ENCODE peak calls at places on chromosomes 7 and 10, in five cellular contexts. One of them, this sample, is unnamed. For H3K36me3, the result is how much of the 10 kb centered on the place peaks cover.

GRCh38 chr10:88999629-89000028 is 9.0 kb downstream of the FAS start:
- DNase-seq in aorta: no peak
- DNase-seq in bronchial epithelial cell: peak
- DNase-seq in esophagus squamous epithelium: no peak
- DNase-seq in GM23338: no peak
- DNase-seq in this sample: no peak

GRCh38 chr10:91712315-91712714 is 79.4 kb upstream of the PPP1R3C start:
- DNase-seq in aorta: no peak
- DNase-seq in bronchial epithelial cell: no peak
- DNase-seq in esophagus squamous epithelium: no peak
- DNase-seq in GM23338: no peak
- DNase-seq in this sample: no peak

GRCh38 chr10:116849271-116850057 is at the start of gene ENO4:
- DNase-seq in aorta: peak
- DNase-seq in bronchial epithelial cell: peak
- DNase-seq in esophagus squamous epithelium: no peak
- DNase-seq in GM23338: peak
- DNase-seq in this sample: no peak

GRCh38 chr10:97119058-97119832 is 66.5 kb downstream of the SLIT1 start:
- DNase-seq in aorta: no peak
- DNase-seq in bronchial epithelial cell: no peak
- DNase-seq in esophagus squamous epithelium: no peak
- DNase-seq in GM23338: no peak
- DNase-seq in this sample: no peak

GRCh38 chr7:55063633-55064032 is 44.8 kb downstream of the EGFR start:
- DNase-seq in aorta: no peak
- DNase-seq in bronchial epithelial cell: peak
- DNase-seq in esophagus squamous epithelium: no peak
- DNase-seq in GM23338: no peak
- DNase-seq in this sample: peak

GRCh38 chr10:70605153-70605552 is 2.6 kb upstream of the PRF1 start:
- DNase-seq in aorta: no peak
- DNase-seq in bronchial epithelial cell: peak
- DNase-seq in esophagus squamous epithelium: no peak
- DNase-seq in GM23338: no peak
- DNase-seq in this sample: no peak

GRCh38 chr7:22433710-22434460 is 66.1 kb downstream of the STEAP1B start:
- DNase-seq in aorta: no peak
- DNase-seq in bronchial epithelial cell: peak
- DNase-seq in esophagus squamous epithelium: no peak
- DNase-seq in GM23338: peak
- DNase-seq in this sample: peak

GRCh38 chr10:16186564-16186963 is 250.2 kb upstream of the PTER start:
- DNase-seq in aorta: no peak
- DNase-seq in bronchial epithelial cell: no peak
- DNase-seq in esophagus squamous epithelium: no peak
- DNase-seq in GM23338: peak
- DNase-seq in this sample: no peak

GRCh38 chr10:72328045-72328828 is 26.5 kb downstream of the DNAJB12 start:
- DNase-seq in aorta: peak
- DNase-seq in bronchial epithelial cell: peak
- DNase-seq in esophagus squamous epithelium: no peak
- DNase-seq in GM23338: peak
- DNase-seq in this sample: peak

GRCh38 chr7:1961776-1962276 is 270.9 kb downstream of the MAD1L1 start:
- DNase-seq in aorta: no peak
- DNase-seq in bronchial epithelial cell: peak
- DNase-seq in esophagus squamous epithelium: no peak
- DNase-seq in GM23338: no peak
- DNase-seq in this sample: peak

GRCh38 chr7:921071-921461 is 33.4 kb downstream of the ADAP1 start:
- DNase-seq in aorta: peak
- DNase-seq in bronchial epithelial cell: no peak
- DNase-seq in esophagus squamous epithelium: no peak
- DNase-seq in GM23338: no peak
- DNase-seq in this sample: no peak

GRCh38 chr10:30114871-30115270 is 55.5 kb upstream of the JCAD start:
- DNase-seq in aorta: no peak
- DNase-seq in bronchial epithelial cell: peak
- DNase-seq in esophagus squamous epithelium: no peak
- DNase-seq in GM23338: peak
- DNase-seq in this sample: no peak

GRCh38 chr10:97463363-97464132 is 17.6 kb downstream of the ZDHHC16 start:
- DNase-seq in aorta: no peak
- DNase-seq in bronchial epithelial cell: peak
- DNase-seq in esophagus squamous epithelium: no peak
- DNase-seq in GM23338: peak
- DNase-seq in this sample: peak

GRCh38 chr10:120381924-120382323 is 75.1 kb upstream of the PLPP4 start:
- DNase-seq in aorta: no peak
- DNase-seq in bronchial epithelial cell: no peak
- DNase-seq in esophagus squamous epithelium: no peak
- DNase-seq in GM23338: no peak
- DNase-seq in this sample: no peak

GRCh38 chr7:35906191-35906908 is 105.5 kb downstream of the SEPTIN7 start:
- DNase-seq in aorta: no peak
- DNase-seq in bronchial epithelial cell: peak
- DNase-seq in esophagus squamous epithelium: no peak
- DNase-seq in GM23338: peak
- DNase-seq in this sample: peak

GRCh38 chr7:74606101-74606908 is 51.2 kb upstream of the GTF2I start:
- DNase-seq in aorta: peak
- DNase-seq in bronchial epithelial cell: no peak
- DNase-seq in esophagus squamous epithelium: no peak
- DNase-seq in GM23338: peak
- DNase-seq in this sample: no peak

GRCh38 chr10:34906021-34906965 is 91.2 kb upstream of the PARD3 start:
- DNase-seq in aorta: peak
- DNase-seq in bronchial epithelial cell: peak
- DNase-seq in esophagus squamous epithelium: no peak
- DNase-seq in GM23338: peak
- DNase-seq in this sample: peak

GRCh38 chr7:12686234-12686893 is 1.1 kb upstream of the ARL4A start:
- DNase-seq in aorta: peak
- DNase-seq in bronchial epithelial cell: peak
- DNase-seq in esophagus squamous epithelium: peak
- DNase-seq in GM23338: peak
- DNase-seq in this sample: peak

GRCh38 chr10:7260412-7260900 is 150.4 kb downstream of the SFMBT2 start:
- DNase-seq in aorta: peak
- DNase-seq in bronchial epithelial cell: peak
- DNase-seq in esophagus squamous epithelium: peak
- DNase-seq in GM23338: peak
- DNase-seq in this sample: peak

GRCh38 chr7:47581821-47582747 is at the start of gene TNS3:
- DNase-seq in aorta: peak
- DNase-seq in bronchial epithelial cell: no peak
- DNase-seq in esophagus squamous epithelium: no peak
- DNase-seq in GM23338: peak
- DNase-seq in this sample: peak

GRCh38 chr7:12291870-12292269 is 80.8 kb downstream of the TMEM106B start:
- DNase-seq in aorta: no peak
- DNase-seq in bronchial epithelial cell: no peak
- DNase-seq in esophagus squamous epithelium: no peak
- DNase-seq in GM23338: no peak
- DNase-seq in this sample: peak

GRCh38 chr7:143300959-143301617 is 12.9 kb downstream of the CASP2 start:
- DNase-seq in aorta: no peak
- DNase-seq in bronchial epithelial cell: peak
- DNase-seq in esophagus squamous epithelium: no peak
- DNase-seq in GM23338: no peak
- DNase-seq in this sample: no peak

GRCh38 chr7:143304938-143305337 is 11.0 kb upstream of the CLCN1 start:
- DNase-seq in aorta: no peak
- DNase-seq in bronchial epithelial cell: no peak
- DNase-seq in esophagus squamous epithelium: no peak
- DNase-seq in GM23338: no peak
- DNase-seq in this sample: no peak

GRCh38 chr7:143299840-143300239 is 11.7 kb downstream of the CASP2 start:
- DNase-seq in aorta: no peak
- DNase-seq in bronchial epithelial cell: no peak
- DNase-seq in esophagus squamous epithelium: no peak
- DNase-seq in GM23338: peak
- DNase-seq in this sample: peak

GRCh38 chr7:143305423-143306070 is 10.4 kb upstream of the CLCN1 start:
- DNase-seq in aorta: peak
- DNase-seq in bronchial epithelial cell: peak
- DNase-seq in esophagus squamous epithelium: no peak
- DNase-seq in GM23338: peak
- DNase-seq in this sample: peak

DNA sequence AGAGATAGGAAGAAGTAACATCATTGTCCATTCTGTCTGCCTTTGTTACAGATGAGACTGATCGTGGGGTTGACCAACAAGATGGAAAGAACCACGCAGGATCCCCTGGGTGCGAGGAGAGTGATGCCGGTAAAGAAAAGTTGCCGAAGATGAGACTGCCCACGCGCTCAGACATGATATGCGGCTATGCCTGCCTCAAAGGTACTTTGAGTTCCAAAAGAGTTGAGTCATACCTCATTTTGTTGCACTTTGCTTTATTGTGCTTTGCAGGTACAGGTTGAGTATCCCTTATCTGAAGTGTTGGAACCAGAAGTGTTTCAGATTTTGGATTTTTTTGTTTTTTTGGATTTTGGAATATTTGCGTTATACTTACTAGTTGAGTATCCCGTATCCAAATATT is 12.2 kb upstream of the CLCN1 start:
- DNase-seq in aorta: no peak
- DNase-seq in bronchial epithelial cell: peak
- DNase-seq in esophagus squamous epithelium: no peak
- DNase-seq in GM23338: no peak
- DNase-seq in this sample: no peak
- H3K36me3 ChIP-seq in aorta: under half
- H3K36me3 ChIP-seq in bronchial epithelial cell: under half
- H3K36me3 ChIP-seq in esophagus squamous epithelium: under half
- H3K36me3 ChIP-seq in GM23338: half or more
- H3K36me3 ChIP-seq in this sample: half or more

GRCh38 chr7:81845628-81846259 is 75.9 kb upstream of the HGF start:
- DNase-seq in aorta: no peak
- DNase-seq in bronchial epithelial cell: no peak
- DNase-seq in esophagus squamous epithelium: no peak
- DNase-seq in GM23338: no peak
- DNase-seq in this sample: peak

GRCh38 chr7:81842361-81842760 is 72.5 kb upstream of the HGF start:
- DNase-seq in aorta: no peak
- DNase-seq in bronchial epithelial cell: no peak
- DNase-seq in esophagus squamous epithelium: no peak
- DNase-seq in GM23338: no peak
- DNase-seq in this sample: no peak

GRCh38 chr7:81851413-81851812 is 81.6 kb upstream of the HGF start:
- DNase-seq in aorta: no peak
- DNase-seq in bronchial epithelial cell: no peak
- DNase-seq in esophagus squamous epithelium: no peak
- DNase-seq in GM23338: no peak
- DNase-seq in this sample: no peak

DNA sequence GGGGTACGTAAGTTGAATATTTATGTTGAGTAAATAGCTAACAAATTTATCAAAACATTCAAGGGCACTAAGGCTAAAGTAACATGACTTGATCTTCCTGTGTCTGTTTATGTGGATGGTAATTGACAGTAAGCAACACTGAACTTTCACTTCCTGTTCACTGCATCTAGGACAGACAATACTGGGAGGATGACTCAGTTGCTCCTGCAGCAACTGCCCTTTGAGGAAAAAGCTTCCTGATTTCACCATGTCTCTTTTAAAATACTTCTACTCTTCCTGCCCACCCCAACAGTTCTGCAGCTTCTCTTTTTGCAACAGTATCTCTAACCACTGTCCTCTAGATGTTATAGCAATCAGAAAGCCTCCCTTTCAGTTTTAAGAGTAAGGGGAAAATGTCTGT is 76.6 kb upstream of the HGF start:
- DNase-seq in aorta: peak
- DNase-seq in bronchial epithelial cell: peak
- DNase-seq in esophagus squamous epithelium: no peak
- DNase-seq in GM23338: no peak
- DNase-seq in this sample: no peak
- H3K4me3 ChIP-seq in aorta: no peak
- H3K4me3 ChIP-seq in bronchial epithelial cell: no peak
- H3K4me3 ChIP-seq in esophagus squamous epithelium: no peak
- H3K4me3 ChIP-seq in GM23338: no peak
- H3K4me3 ChIP-seq in this sample: peak

GRCh38 chr7:99901581-99901980 is 17.7 kb downstream of the TRIM4 start:
- DNase-seq in aorta: no peak
- DNase-seq in bronchial epithelial cell: no peak
- DNase-seq in esophagus squamous epithelium: no peak
- DNase-seq in GM23338: no peak
- DNase-seq in this sample: no peak
- H3K36me3 ChIP-seq in aorta: under half
- H3K36me3 ChIP-seq in bronchial epithelial cell: under half
- H3K36me3 ChIP-seq in esophagus squamous epithelium: under half
- H3K36me3 ChIP-seq in GM23338: under half
- H3K36me3 ChIP-seq in this sample: half or more

GRCh38 chr7:56287429-56288138 is 171.4 kb upstream of the NUPR2 start:
- DNase-seq in aorta: peak
- DNase-seq in bronchial epithelial cell: peak
- DNase-seq in esophagus squamous epithelium: no peak
- DNase-seq in GM23338: no peak
- DNase-seq in this sample: no peak
- H3K4me3 ChIP-seq in aorta: peak
- H3K4me3 ChIP-seq in bronchial epithelial cell: peak
- H3K4me3 ChIP-seq in esophagus squamous epithelium: peak
- H3K4me3 ChIP-seq in GM23338: no peak
- H3K4me3 ChIP-seq in this sample: no peak

DNA sequence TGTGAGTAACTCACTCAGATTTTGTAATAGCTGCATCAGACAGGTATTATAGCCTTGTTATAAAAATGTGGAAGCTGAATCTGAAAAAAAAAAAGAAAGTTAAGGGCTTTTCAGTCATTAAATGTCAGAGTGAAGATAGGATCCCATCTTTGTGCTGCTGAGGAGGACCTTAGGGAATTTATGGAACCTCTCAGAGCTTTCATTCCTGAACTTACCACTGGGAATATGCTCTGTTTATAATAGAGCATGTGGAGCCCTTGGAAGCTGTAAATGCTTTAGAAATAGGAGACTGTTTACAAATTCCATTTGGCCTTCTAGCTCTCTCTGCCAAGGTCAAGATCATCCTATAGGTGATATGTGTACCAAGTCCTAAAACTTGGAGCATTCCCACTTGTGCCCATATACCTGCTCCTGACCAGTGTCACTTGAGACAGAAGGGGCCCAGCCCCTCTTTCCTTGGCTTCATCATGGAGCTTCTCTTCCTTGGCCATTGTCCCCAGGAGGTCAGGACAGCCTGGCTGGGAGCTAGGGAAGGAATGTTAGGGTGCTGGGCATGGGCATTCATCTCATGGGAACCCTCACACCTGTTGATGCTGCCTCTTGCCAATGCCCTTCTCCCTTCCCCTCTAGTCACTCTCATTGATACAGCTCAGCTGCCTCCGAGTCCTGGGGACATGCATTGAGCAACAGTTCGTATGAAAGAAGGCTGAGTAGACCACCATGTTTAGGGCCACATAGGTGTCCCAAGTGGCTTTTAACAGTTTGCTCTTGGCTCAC is 105.3 kb downstream of the LRRC18 start:
- DNase-seq in aorta: no peak
- DNase-seq in bronchial epithelial cell: no peak
- DNase-seq in esophagus squamous epithelium: no peak
- DNase-seq in GM23338: no peak
- DNase-seq in this sample: no peak
- H3K36me3 ChIP-seq in aorta: under half
- H3K36me3 ChIP-seq in bronchial epithelial cell: under half
- H3K36me3 ChIP-seq in esophagus squamous epithelium: under half
- H3K36me3 ChIP-seq in GM23338: under half
- H3K36me3 ChIP-seq in this sample: under half